ENCODE peak calls at places on chromosome 1, in four cellular contexts. B is activated T-cell treated with anti-CD3 and anti-CD28 coated beads for 1 hour, W is OCI-LY7, R is NT2/D1. T is an unnamed sample.

GRCh38 chr1:244598611-244599010 is 54.3 kb upstream of the DESI2 start:
- DNase-seq in R (no peak), W (no peak), B (no peak), T (no peak)

GRCh38 chr1:7301346-7301993 is 469.6 kb upstream of the VAMP3 start:
- DNase-seq in R (no peak), B (no peak), W (no peak), T (no peak)

GRCh38 chr1:40210514-40211204 is 37.1 kb upstream of the TMCO2 start:
- DNase-seq in W (no peak), B (no peak), R (no peak), T (no peak)

GRCh38 chr1:225577243-225577642 is 75.7 kb downstream of the ENAH start:
- DNase-seq in R (no peak), W (peak), B (no peak), T (no peak)

GRCh38 chr1:147822292-147822691 is 61.9 kb upstream of the GJA5 start:
- DNase-seq in W (no peak), B (no peak), R (no peak), T (no peak)

GRCh38 chr1:20552728-20553571 is 577 bp downstream of the FAM43B start:
- DNase-seq in B (no peak), R (no peak), W (no peak), T (peak)

GRCh38 chr1:237672748-237673147 is 218.0 kb downstream of the ZP4 start:
- DNase-seq in B (no peak), W (peak), R (no peak), T (no peak)

GRCh38 chr1:146007048-146007784 is 10.8 kb upstream of the TXNIP start:
- DNase-seq in W (peak), R (peak), B (peak), T (peak)

GRCh38 chr1:211892577-211892976 is 62.0 kb upstream of the LPGAT1 start:
- DNase-seq in B (no peak), W (no peak), R (no peak), T (no peak)

GRCh38 chr1:44038876-44039657 is 7.8 kb upstream of the SLC6A9 start:
- DNase-seq in B (no peak), R (no peak), W (no peak), T (no peak)

GRCh38 chr1:221154932-221155331 is 275.7 kb downstream of the HLX start:
- DNase-seq in W (no peak), B (no peak), R (no peak), T (no peak)

GRCh38 chr1:35264861-35265260 is 3.6 kb upstream of the ZMYM4 start:
- DNase-seq in B (no peak), R (peak), W (no peak), T (no peak)

GRCh38 chr1:43774359-43774758 is 67.0 kb downstream of the ST3GAL3 start:
- DNase-seq in B (no peak), R (no peak), W (no peak), T (no peak)

GRCh38 chr1:236760480-236760879 is 34.6 kb upstream of the MTR start:
- DNase-seq in R (no peak), B (no peak), W (no peak), T (no peak)

GRCh38 chr1:179025125-179025974 is at the start of gene FAM20B:
- DNase-seq in R (peak), W (peak), B (peak), T (peak)

GRCh38 chr1:157288511-157288910 is 150.3 kb upstream of the ETV3 start:
- DNase-seq in R (no peak), B (no peak), W (no peak), T (no peak)

GRCh38 chr1:63087966-63088365 is 234.4 kb upstream of the FOXD3 start:
- DNase-seq in W (no peak), R (no peak), B (no peak), T (no peak)

GRCh38 chr1:66493731-66494130 is 40.2 kb upstream of the SGIP1 start:
- DNase-seq in B (no peak), W (no peak), R (no peak), T (no peak)

GRCh38 chr1:239909894-239910293 is 181.8 kb upstream of the FMN2 start:
- DNase-seq in B (no peak), R (no peak), W (no peak), T (no peak)

GRCh38 chr1:22174446-22174845 is 31.5 kb upstream of the WNT4 start:
- DNase-seq in R (no peak), W (no peak), B (no peak), T (no peak)

GRCh38 chr1:31007462-31007991 is 58.0 kb downstream of the PUM1 start:
- DNase-seq in W (no peak), B (no peak), R (no peak), T (no peak)

GRCh38 chr1:115544131-115544530 is 97.6 kb upstream of the VANGL1 start:
- DNase-seq in W (no peak), B (no peak), R (no peak), T (no peak)

GRCh38 chr1:239733995-239734394 is 347.6 kb downstream of the CHRM3 start:
- DNase-seq in B (no peak), W (no peak), R (no peak), T (no peak)

GRCh38 chr1:60904079-60904852 is 178.1 kb upstream of the NFIA start:
- DNase-seq in W (no peak), R (no peak), B (no peak), T (no peak)

GRCh38 chr1:8879348-8880067 is 1.0 kb upstream of the ENO1 start:
- DNase-seq in W (no peak), R (no peak), B (peak), T (no peak)

GRCh38 chr1:157199421-157199755 is 61.2 kb upstream of the ETV3 start:
- DNase-seq in B (no peak), R (no peak), W (no peak), T (no peak)

GRCh38 chr1:229340496-229340895 is 2.4 kb downstream of the CCSAP start:
- DNase-seq in B (no peak), W (peak), R (no peak), T (no peak)

GRCh38 chr1:156945881-156946661 is 25.6 kb downstream of the LRRC71 start:
- DNase-seq in R (no peak), W (no peak), B (no peak), T (no peak)

GRCh38 chr1:168732736-168733135 is 3.7 kb upstream of the DPT start:
- DNase-seq in R (no peak), W (no peak), B (no peak), T (no peak)

GRCh38 chr1:26597629-26598039 is 68.1 kb downstream of the RPS6KA1 start:
- DNase-seq in R (no peak), W (peak), B (no peak), T (peak)

GRCh38 chr1:179108644-179109043 is 26.8 kb downstream of the TOR3A start:
- DNase-seq in B (no peak), W (no peak), R (no peak), T (no peak)

GRCh38 chr1:201276891-201277290 is 6.4 kb upstream of the PKP1 start:
- DNase-seq in R (no peak), W (no peak), B (no peak), T (no peak)

GRCh38 chr1:62325076-62325475 is 5.8 kb upstream of the KANK4 start:
- DNase-seq in B (no peak), W (no peak), R (no peak), T (no peak)

T was measured in CD4-positive, CD25-positive, alpha-beta regulatory T cell.